ENCODE peak calls at places on chromosome 19, in five cellular contexts. One of them, this sample, is unnamed.

GRCh38 chr19:18340237-18340989 is at the start of gene PGPEP1:
- DNase-seq in AG04450: no peak
- DNase-seq in right lobe of liver: peak
- DNase-seq in H9: peak
- DNase-seq in mammary epithelial cell: no peak
- DNase-seq in this sample: no peak

GRCh38 chr19:55487884-55488687 is at the start of gene SSC5D:
- DNase-seq in right lobe of liver: no peak
- DNase-seq in mammary epithelial cell: no peak
- DNase-seq in H9: no peak
- DNase-seq in AG04450: no peak
- DNase-seq in this sample: no peak

GRCh38 chr19:10908380-10908960 is 20.0 kb downstream of the YIPF2 start:
- DNase-seq in AG04450: no peak
- DNase-seq in right lobe of liver: no peak
- DNase-seq in H9: peak
- DNase-seq in mammary epithelial cell: no peak
- DNase-seq in this sample: no peak

GRCh38 chr19:3045885-3046603 is 16.3 kb downstream of the TLE5 start:
- DNase-seq in H9: peak
- DNase-seq in mammary epithelial cell: no peak
- DNase-seq in right lobe of liver: no peak
- DNase-seq in AG04450: no peak
- DNase-seq in this sample: no peak

GRCh38 chr19:19642506-19643157 is 825 bp downstream of the GMIP start:
- DNase-seq in AG04450: no peak
- DNase-seq in mammary epithelial cell: no peak
- DNase-seq in H9: no peak
- DNase-seq in right lobe of liver: no peak
- DNase-seq in this sample: peak

GRCh38 chr19:58382997-58383603 is 2.3 kb upstream of the ZNF837 start:
- DNase-seq in mammary epithelial cell: no peak
- DNase-seq in right lobe of liver: no peak
- DNase-seq in AG04450: no peak
- DNase-seq in H9: peak
- DNase-seq in this sample: no peak

GRCh38 chr19:6691342-6691741 is 21.4 kb upstream of the TNFSF14 start:
- DNase-seq in AG04450: no peak
- DNase-seq in H9: no peak
- DNase-seq in mammary epithelial cell: no peak
- DNase-seq in right lobe of liver: no peak
- DNase-seq in this sample: no peak

GRCh38 chr19:41328157-41328817 is 18.3 kb downstream of the CCDC97 start:
- DNase-seq in mammary epithelial cell: no peak
- DNase-seq in right lobe of liver: peak
- DNase-seq in H9: no peak
- DNase-seq in AG04450: no peak
- DNase-seq in this sample: no peak

GRCh38 chr19:29662604-29663404 is 2.5 kb upstream of the PLEKHF1 start:
- DNase-seq in right lobe of liver: peak
- DNase-seq in AG04450: peak
- DNase-seq in mammary epithelial cell: peak
- DNase-seq in H9: no peak
- DNase-seq in this sample: no peak

GRCh38 chr19:2296141-2296540 is 11.8 kb downstream of the LINGO3 start:
- DNase-seq in H9: no peak
- DNase-seq in mammary epithelial cell: no peak
- DNase-seq in AG04450: no peak
- DNase-seq in right lobe of liver: no peak
- DNase-seq in this sample: no peak

GRCh38 chr19:2627319-2627829 is 75.1 kb downstream of the GNG7 start:
- DNase-seq in right lobe of liver: peak
- DNase-seq in mammary epithelial cell: peak
- DNase-seq in H9: no peak
- DNase-seq in AG04450: peak
- DNase-seq in this sample: peak

GRCh38 chr19:7894612-7895309 is 6.5 kb downstream of the LRRC8E start:
- DNase-seq in H9: no peak
- DNase-seq in right lobe of liver: no peak
- DNase-seq in AG04450: no peak
- DNase-seq in mammary epithelial cell: no peak
- DNase-seq in this sample: no peak

GRCh38 chr19:35777411-35777841 is 2.1 kb downstream of the ARHGAP33 start:
- DNase-seq in mammary epithelial cell: no peak
- DNase-seq in H9: peak
- DNase-seq in AG04450: no peak
- DNase-seq in right lobe of liver: no peak
- DNase-seq in this sample: no peak

GRCh38 chr19:48379058-48379457 is 12.3 kb downstream of the KDELR1 start:
- DNase-seq in AG04450: no peak
- DNase-seq in right lobe of liver: no peak
- DNase-seq in H9: no peak
- DNase-seq in mammary epithelial cell: no peak
- DNase-seq in this sample: no peak

DNA sequence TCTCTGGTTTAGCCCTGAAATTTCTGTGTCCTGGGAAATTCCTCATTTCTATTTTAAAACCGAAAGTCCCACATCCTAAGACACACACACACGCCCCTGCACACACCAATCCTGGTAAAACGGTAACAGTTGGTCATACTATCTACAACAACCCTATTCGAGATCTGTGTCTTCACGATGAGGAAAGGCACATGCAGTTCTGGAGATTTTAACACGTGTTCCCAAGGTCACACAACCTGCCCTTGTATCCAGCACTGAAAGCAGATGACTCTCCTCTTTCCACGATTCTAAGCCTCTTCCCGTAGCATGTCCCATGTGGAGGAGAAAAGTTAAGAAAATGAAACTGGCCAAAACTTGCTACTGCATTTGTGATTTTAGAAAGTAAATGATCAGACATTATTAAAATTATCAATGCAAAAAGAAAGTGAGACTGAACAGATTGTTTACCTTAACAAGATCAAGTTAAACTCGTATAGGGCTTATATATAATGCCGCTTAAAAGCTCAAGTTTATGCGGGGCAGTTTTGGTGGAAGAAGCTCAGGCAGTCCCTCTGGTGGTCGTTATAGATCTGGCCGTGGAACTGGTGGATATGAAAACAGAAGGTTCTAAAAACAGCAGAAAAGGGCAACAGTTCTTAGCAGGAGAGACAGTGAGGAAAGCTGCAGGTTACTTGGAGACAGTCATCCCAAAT is 32.7 kb downstream of the VSTM1 start:
- DNase-seq in H9: no peak
- DNase-seq in mammary epithelial cell: no peak
- DNase-seq in right lobe of liver: no peak
- DNase-seq in AG04450: no peak
- DNase-seq in this sample: no peak
- TF ChIP-seq CTCF in H9: peak
- TF ChIP-seq CTCF in mammary epithelial cell: peak
- TF ChIP-seq CTCF in right lobe of liver: no peak
- TF ChIP-seq CTCF in AG04450: peak
- TF ChIP-seq CTCF in this sample: no peak

DNA sequence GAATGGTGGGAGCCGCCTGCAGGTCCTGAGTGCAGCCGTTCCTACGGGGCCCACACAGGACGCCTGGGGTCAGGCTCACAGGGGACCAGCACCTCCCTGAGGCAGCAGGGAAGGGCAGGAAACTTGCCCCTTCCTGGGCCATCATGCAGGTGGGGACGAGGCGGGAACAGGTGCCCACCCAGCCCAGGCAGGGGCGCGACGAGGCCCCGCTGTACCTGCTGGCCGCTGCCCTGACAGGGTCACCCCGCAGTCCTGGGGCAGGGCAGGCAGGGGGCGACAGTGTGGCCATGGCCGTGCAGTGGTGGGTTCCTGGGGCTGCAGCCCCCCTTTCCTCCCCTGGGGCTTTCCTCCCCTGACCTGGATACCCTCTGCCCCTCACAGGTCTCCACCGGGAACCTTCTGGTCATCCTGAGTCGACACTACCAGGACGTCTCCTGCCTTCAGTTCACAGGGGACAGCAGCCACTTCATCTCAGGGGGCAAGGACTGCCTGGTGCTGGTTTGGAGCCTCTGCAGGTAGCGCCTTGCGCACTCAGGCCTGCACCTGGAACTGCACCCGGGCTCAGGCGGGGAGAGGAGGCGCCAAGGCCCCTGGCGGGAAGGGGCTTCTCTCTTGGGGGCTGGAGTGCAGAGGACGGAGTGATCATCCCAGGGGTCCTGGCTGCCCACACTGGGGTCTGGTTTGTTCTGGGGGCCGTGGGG is 5.4 kb downstream of the WDR18 start:
- DNase-seq in H9: no peak
- DNase-seq in right lobe of liver: no peak
- DNase-seq in mammary epithelial cell: no peak
- DNase-seq in AG04450: no peak
- DNase-seq in this sample: no peak
- TF ChIP-seq CTCF in H9: peak
- TF ChIP-seq CTCF in right lobe of liver: no peak
- TF ChIP-seq CTCF in mammary epithelial cell: peak
- TF ChIP-seq CTCF in AG04450: peak
- TF ChIP-seq CTCF in this sample: peak

GRCh38 chr19:28486934-28487333 is 726.0 kb downstream of the UQCRFS1 start:
- DNase-seq in AG04450: no peak
- DNase-seq in right lobe of liver: no peak
- DNase-seq in H9: no peak
- DNase-seq in mammary epithelial cell: no peak
- DNase-seq in this sample: no peak

GRCh38 chr19:28488006-28488405 is 724.9 kb downstream of the UQCRFS1 start:
- DNase-seq in mammary epithelial cell: no peak
- DNase-seq in H9: peak
- DNase-seq in right lobe of liver: no peak
- DNase-seq in AG04450: no peak
- DNase-seq in this sample: no peak

GRCh38 chr19:28492201-28492600 is 720.8 kb downstream of the UQCRFS1 start:
- DNase-seq in AG04450: no peak
- DNase-seq in right lobe of liver: no peak
- DNase-seq in mammary epithelial cell: no peak
- DNase-seq in H9: no peak
- DNase-seq in this sample: no peak

GRCh38 chr19:28492616-28493015 is 720.3 kb downstream of the UQCRFS1 start:
- DNase-seq in AG04450: no peak
- DNase-seq in H9: no peak
- DNase-seq in right lobe of liver: no peak
- DNase-seq in mammary epithelial cell: no peak
- DNase-seq in this sample: no peak

DNA sequence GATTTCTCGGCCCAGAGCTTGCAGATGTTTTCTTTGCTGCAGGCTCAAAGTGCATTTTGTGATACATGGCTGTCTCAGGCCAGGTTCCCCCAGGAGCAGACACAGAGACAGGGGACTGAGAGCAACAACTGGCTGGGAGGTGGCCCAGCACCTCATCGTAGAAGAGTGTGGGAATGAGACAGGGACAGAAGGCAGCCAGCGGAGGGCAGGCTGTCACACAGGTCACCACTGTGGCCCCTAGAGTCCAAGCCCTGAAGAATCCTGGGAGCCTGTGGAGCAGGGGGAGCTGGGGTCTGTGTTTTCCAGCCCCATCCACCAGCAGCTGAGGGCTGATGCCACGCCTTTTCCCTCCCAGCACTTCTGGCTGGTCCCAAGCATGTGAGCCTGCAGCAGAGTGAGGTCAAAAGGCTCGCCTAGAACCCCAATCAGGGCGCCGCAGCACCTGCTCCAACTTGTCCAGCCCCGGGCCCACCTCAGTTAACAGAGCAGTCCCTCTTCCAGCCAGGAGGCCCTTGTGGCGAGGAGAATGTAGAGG is 723.8 kb downstream of the UQCRFS1 start:
- DNase-seq in H9: peak
- DNase-seq in AG04450: no peak
- DNase-seq in mammary epithelial cell: no peak
- DNase-seq in right lobe of liver: no peak
- DNase-seq in this sample: no peak
- TF ChIP-seq CTCF in H9: peak
- TF ChIP-seq CTCF in AG04450: no peak
- TF ChIP-seq CTCF in mammary epithelial cell: no peak
- TF ChIP-seq CTCF in right lobe of liver: no peak
- TF ChIP-seq CTCF in this sample: no peak

DNA sequence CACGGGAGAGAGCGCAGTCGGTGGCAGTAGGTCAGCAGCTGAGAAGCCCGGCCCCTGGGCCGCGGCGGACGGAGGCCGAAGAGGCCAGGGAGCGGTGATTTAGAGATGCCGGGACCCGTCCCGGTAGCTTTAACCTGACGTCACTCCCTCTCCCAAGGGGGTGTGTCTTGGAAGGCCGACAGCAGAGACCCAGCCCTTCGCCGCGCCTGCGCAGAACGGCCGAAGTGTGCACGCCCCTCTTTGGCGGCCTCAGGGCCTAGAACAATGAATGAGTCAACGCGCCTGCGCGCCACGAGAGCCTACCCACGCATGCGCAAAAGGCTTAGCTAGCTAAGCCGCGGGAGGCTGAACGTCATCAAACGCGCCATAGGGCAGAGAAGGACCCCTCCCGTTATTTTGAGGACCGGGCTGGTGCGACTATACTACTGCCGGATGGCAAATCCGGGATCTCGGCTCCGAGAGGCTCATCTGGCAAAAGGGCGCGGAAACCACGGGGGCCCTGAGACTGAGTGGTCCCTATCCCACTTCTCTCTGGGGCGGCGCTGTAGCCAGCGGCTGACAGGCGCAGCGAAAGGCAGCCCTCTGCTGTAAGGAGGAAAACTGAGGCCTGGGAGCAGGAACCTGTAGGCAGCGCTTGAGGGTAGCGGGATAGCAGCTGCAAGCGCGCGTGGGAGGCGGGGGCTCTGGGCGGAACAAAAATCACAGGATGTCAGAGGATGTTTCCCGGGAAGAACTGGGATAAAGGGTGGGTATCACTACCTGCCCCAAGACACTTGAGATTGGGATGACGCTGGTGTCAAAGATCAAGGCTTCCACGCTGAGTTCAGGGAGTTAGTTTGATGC is at the start of the genes IRGQ and ZNF576:
- DNase-seq in H9: peak
- DNase-seq in right lobe of liver: peak
- DNase-seq in mammary epithelial cell: peak
- DNase-seq in AG04450: peak
- DNase-seq in this sample: peak
- TF ChIP-seq CTCF in H9: no peak
- TF ChIP-seq CTCF in right lobe of liver: no peak
- TF ChIP-seq CTCF in mammary epithelial cell: no peak
- TF ChIP-seq CTCF in AG04450: peak
- TF ChIP-seq CTCF in this sample: peak

DNA sequence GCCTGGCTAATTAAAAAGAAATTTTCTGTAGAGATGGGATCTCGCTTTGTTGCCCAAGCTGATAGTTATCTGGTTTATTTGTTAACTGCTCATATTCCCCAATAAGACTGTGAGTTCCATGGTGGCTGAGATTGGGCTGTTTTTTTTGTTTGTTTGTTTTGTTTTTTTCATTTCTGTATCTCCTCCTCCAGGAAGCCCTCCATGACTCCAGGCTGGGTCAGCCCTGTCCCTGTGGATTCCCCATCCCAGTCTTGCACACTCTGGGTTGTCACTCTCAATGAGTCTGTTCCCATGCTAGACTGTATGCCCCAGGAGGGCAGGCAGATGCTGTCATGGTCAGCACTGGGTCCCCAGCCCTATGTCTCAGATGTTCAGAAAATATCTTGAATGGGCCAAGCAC is 2.9 kb downstream of the EML2 start:
- DNase-seq in H9: no peak
- DNase-seq in right lobe of liver: no peak
- DNase-seq in AG04450: no peak
- DNase-seq in mammary epithelial cell: no peak
- DNase-seq in this sample: no peak
- TF ChIP-seq CTCF in H9: no peak
- TF ChIP-seq CTCF in right lobe of liver: no peak
- TF ChIP-seq CTCF in AG04450: no peak
- TF ChIP-seq CTCF in mammary epithelial cell: no peak
- TF ChIP-seq CTCF in this sample: no peak